ENCODE peak calls at places on chromosomes 11 and 22, in eight cellular contexts. C, V, E, M, D, N, J and A are unnamed samples.

GRCh38 chr11:70525006-70525405 is 126.7 kb downstream of the CTTN start:
- DNase-seq in C (peak; percentile 25), V (no peak), E (no peak), M (no peak), D (no peak), N (no peak), J (peak; percentile 56), A (no peak)

GRCh38 chr11:3225159-3225758 is 6.6 kb upstream of the MRGPRG start:
- DNase-seq in C (no peak), V (no peak), E (no peak), M (peak; percentile 50), D (peak; percentile 57), N (no peak), J (no peak), A (no peak)

GRCh38 chr11:29019960-29020683 is 911.9 kb downstream of the METTL15 start:
- DNase-seq in C (no peak), V (no peak), E (peak; percentile 44), M (no peak), D (peak; percentile 1), N (no peak), J (peak; percentile 44), A (no peak)

GRCh38 chr22:31742115-31742514 is 7.8 kb downstream of the PRR14L start:
- DNase-seq in C (no peak), V (no peak), E (peak; percentile 6), M (no peak), D (no peak), N (no peak), J (no peak), A (peak; percentile 40)

GRCh38 chr11:11010624-11011127 is 152.8 kb upstream of the ZBED5 start:
- DNase-seq in C (no peak), V (no peak), E (peak; percentile 55), M (peak; percentile 61), D (peak; percentile 39), N (no peak), J (peak; percentile 46), A (peak; percentile 27)

GRCh38 chr11:72038491-72038890 is 39.8 kb downstream of the IL18BP start:
- DNase-seq in C (no peak), V (no peak), E (peak; percentile 86), M (peak; percentile 81), D (no peak), N (peak; percentile 54), J (peak; percentile 17), A (peak; percentile 93)

GRCh38 chr11:25535462-25535861 is 796.5 kb upstream of the ANO3 start:
- DNase-seq in C (no peak), V (no peak), E (no peak), M (peak; percentile 61), D (no peak), N (no peak), J (peak; percentile 43), A (peak; percentile 46)

GRCh38 chr11:82355313-82355823 is 378.3 kb downstream of the FAM181B start:
- DNase-seq in C (no peak), V (no peak), E (no peak), M (no peak), D (no peak), N (no peak), J (no peak), A (no peak)

GRCh38 chr11:898160-898517 is 12.5 kb downstream of the CHID1 start:
- DNase-seq in C (no peak), V (no peak), E (peak; percentile 36), M (no peak), D (peak; percentile 88), N (no peak), J (peak; percentile 11), A (no peak)

GRCh38 chr11:76173663-76174062 is 32.6 kb downstream of the WNT11 start:
- DNase-seq in C (no peak), V (no peak), E (no peak), M (no peak), D (no peak), N (no peak), J (peak; percentile 28), A (no peak)

GRCh38 chr11:288328-289144 is at the start of gene PGGHG:
- DNase-seq in C (peak; percentile 62), V (no peak), E (peak; percentile 73), M (no peak), D (peak; percentile 97), N (no peak), J (peak; percentile 23), A (peak; percentile 93)

GRCh38 chr22:23774114-23774921 is 1.7 kb downstream of the MMP11 start:
- DNase-seq in C (no peak), V (no peak), E (no peak), M (no peak), D (no peak), N (no peak), J (no peak), A (no peak)

GRCh38 chr22:37020192-37020479 is 594 bp downstream of the MPST start:
- DNase-seq in C (no peak), V (no peak), E (peak; percentile 84), M (no peak), D (no peak), N (no peak), J (peak; percentile 75), A (peak; percentile 90)

GRCh38 chr11:61256710-61257482 is 15.9 kb downstream of the PGA5 start:
- DNase-seq in C (no peak), V (no peak), E (no peak), M (no peak), D (peak; percentile 37), N (no peak), J (no peak), A (no peak)

GRCh38 chr11:31702966-31703365 is 108.2 kb downstream of the PAX6 start:
- DNase-seq in C (no peak), V (no peak), E (peak; percentile 55), M (no peak), D (no peak), N (no peak), J (peak; percentile 61), A (no peak)

DNA sequence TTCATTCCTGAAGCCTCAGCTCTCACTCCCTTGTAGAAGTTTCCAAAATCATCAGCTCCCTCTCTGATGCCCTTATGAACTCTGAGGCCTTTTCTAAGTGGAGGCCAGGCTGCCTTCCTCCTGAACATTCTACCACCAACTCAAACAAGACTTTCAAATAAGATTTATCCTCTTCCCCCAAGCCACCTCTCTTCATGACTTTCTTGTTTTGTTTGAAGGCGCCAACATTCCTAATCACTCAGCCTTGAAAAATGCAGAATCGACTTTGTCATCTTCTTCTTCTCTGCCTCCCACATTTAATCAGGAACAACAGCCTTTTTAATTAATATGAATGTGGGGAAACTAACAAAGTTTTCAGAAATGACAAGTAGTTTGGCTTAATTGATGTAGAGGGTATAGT is 927.9 kb downstream of the OPCML start:
- DNase-seq in C (no peak), V (no peak), E (peak; percentile 80), M (no peak), D (no peak), N (no peak), J (no peak), A (no peak)
- H3K4me3 ChIP-seq in C (no peak overlapping the region), V (no peak overlapping the region), E (peak overlapping the region; percentile 28), M (no peak overlapping the region), D (no peak overlapping the region), N (no peak overlapping the region), J (no peak overlapping the region), A (no peak overlapping the region)

GRCh38 chr11:124751391-124751740 is 689 bp downstream of the VSIG2 start:
- DNase-seq in C (no peak), V (no peak), E (no peak), M (no peak), D (peak; percentile 66), N (no peak), J (no peak), A (no peak)

GRCh38 chr11:124753624-124754023 is 1.6 kb upstream of the VSIG2 start:
- DNase-seq in C (no peak), V (no peak), E (no peak), M (no peak), D (peak; percentile 26), N (no peak), J (no peak), A (no peak)

GRCh38 chr11:124752471-124753100 is 531 bp upstream of the VSIG2 start:
- DNase-seq in C (no peak), V (no peak), E (no peak), M (no peak), D (peak; percentile 69), N (no peak), J (no peak), A (no peak)

GRCh38 chr11:124753207-124753606 is 1.2 kb upstream of the VSIG2 start:
- DNase-seq in C (no peak), V (no peak), E (no peak), M (no peak), D (peak; percentile 49), N (no peak), J (no peak), A (no peak)

GRCh38 chr11:124751741-124752470 is at the start of gene VSIG2:
- DNase-seq in C (no peak), V (no peak), E (no peak), M (no peak), D (peak; percentile 81), N (no peak), J (no peak), A (no peak)
- H3K4me3 ChIP-seq in C (no peak within 1 kb of the TSS), V (peak within 1 kb of the TSS; percentile 37), E (no peak within 1 kb of the TSS), M (no peak within 1 kb of the TSS), D (peak within 1 kb of the TSS; percentile 37), N (no peak within 1 kb of the TSS), J (no peak within 1 kb of the TSS), A (no peak within 1 kb of the TSS)

GRCh38 chr11:134725211-134725610 is 313.2 kb upstream of the B3GAT1 start:
- DNase-seq in C (no peak), V (no peak), E (no peak), M (no peak), D (no peak), N (no peak), J (no peak), A (peak; percentile 73)

GRCh38 chr11:134725939-134726639 is 314.0 kb upstream of the B3GAT1 start:
- DNase-seq in C (no peak), V (no peak), E (no peak), M (no peak), D (peak; percentile 74), N (no peak), J (no peak), A (no peak)

GRCh38 chr11:134727636-134728035 is 315.6 kb upstream of the B3GAT1 start:
- DNase-seq in C (no peak), V (no peak), E (no peak), M (no peak), D (no peak), N (no peak), J (no peak), A (peak; percentile 70)

GRCh38 chr11:134728186-134728585 is 316.1 kb upstream of the B3GAT1 start:
- DNase-seq in C (no peak), V (no peak), E (no peak), M (no peak), D (no peak), N (no peak), J (no peak), A (peak; percentile 82)

DNA sequence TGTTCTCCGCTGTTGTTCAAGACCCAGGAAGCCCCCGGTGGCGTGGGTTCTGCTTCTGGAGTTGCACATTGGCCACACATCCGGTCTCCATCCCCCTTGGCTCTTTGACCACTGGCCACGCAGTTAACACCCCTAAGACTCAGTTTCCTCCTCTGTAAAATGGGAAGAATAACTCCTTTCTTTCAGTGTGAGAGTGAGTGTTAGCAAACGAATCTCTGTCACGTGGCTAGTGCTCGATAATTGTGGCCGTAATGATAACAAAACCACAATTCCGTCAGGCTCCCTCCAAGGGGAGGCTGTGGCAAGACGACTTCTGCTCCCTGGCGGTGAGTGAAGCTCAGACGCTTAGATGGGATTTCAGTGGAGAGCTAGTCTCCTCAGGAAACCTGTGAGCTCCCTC is 315.2 kb upstream of the B3GAT1 start:
- DNase-seq in C (no peak), V (no peak), E (no peak), M (no peak), D (no peak), N (no peak), J (no peak), A (peak; percentile 81)
- H3K4me3 ChIP-seq in C (no peak overlapping the region), V (no peak overlapping the region), E (no peak overlapping the region), M (no peak overlapping the region), D (no peak overlapping the region), N (no peak overlapping the region), J (no peak overlapping the region), A (no peak overlapping the region)

GRCh38 chr11:44575288-44575672 is 9.8 kb downstream of the CD82 start:
- DNase-seq in C (peak; percentile 33), V (no peak), E (peak; percentile 81), M (no peak), D (no peak), N (no peak), J (peak; percentile 83), A (no peak)
- H3K4me3 ChIP-seq in C (no peak overlapping the region), V (no peak overlapping the region), E (no peak overlapping the region), M (no peak overlapping the region), D (no peak overlapping the region), N (no peak overlapping the region), J (no peak overlapping the region), A (no peak overlapping the region)